ENCODE peak calls at places on chromosomes 5 and 9, in five cellular contexts. P, E, Q, L and F are unnamed samples.

GRCh38 chr5:8386889-8387288 is 517.9 kb downstream of the MTRR start:
- DNase-seq in P (no peak), E (no peak), Q (no peak), L (no peak), F (no peak)

GRCh38 chr5:115360036-115360685 is 63.7 kb upstream of the CCDC112 start:
- DNase-seq in P (no peak), E (no peak), Q (no peak), L (peak; percentile 60), F (no peak)

GRCh38 chr9:18544456-18544855 is 70.5 kb downstream of the ADAMTSL1 start:
- DNase-seq in P (peak; percentile 28), E (no peak), Q (no peak), L (peak; percentile 33), F (no peak)

GRCh38 chr9:71768388-71769174 is at the start of gene CEMIP2:
- DNase-seq in P (peak; percentile 93), E (peak; percentile 71), Q (peak; percentile 94), L (peak; percentile 79), F (peak; percentile 89)

GRCh38 chr9:99192786-99193465 is 28.8 kb downstream of the ALG2 start:
- DNase-seq in P (peak; percentile 6), E (no peak), Q (no peak), L (no peak), F (no peak)

GRCh38 chr5:96823060-96823459 is 15.3 kb upstream of the ERAP1 start:
- DNase-seq in P (no peak), E (no peak), Q (no peak), L (no peak), F (no peak)

GRCh38 chr5:32283061-32283460 is 29.7 kb downstream of the MTMR12 start:
- DNase-seq in P (no peak), E (no peak), Q (no peak), L (no peak), F (no peak)

GRCh38 chr9:85577353-85577952 is 164.3 kb downstream of the AGTPBP1 start:
- DNase-seq in P (no peak), E (no peak), Q (no peak), L (no peak), F (no peak)

GRCh38 chr5:169251685-169252084 is 49.3 kb downstream of the SLIT3 start:
- DNase-seq in P (no peak), E (no peak), Q (no peak), L (peak; percentile 82), F (no peak)

GRCh38 chr9:105678781-105679180 is 15.6 kb upstream of the TMEM38B start:
- DNase-seq in P (no peak), E (no peak), Q (no peak), L (no peak), F (no peak)

GRCh38 chr5:43110606-43111170 is 10.0 kb upstream of the ZNF131 start:
- DNase-seq in P (peak; percentile 8), E (no peak), Q (no peak), L (no peak), F (no peak)

GRCh38 chr9:122954253-122954691 is 13.5 kb downstream of the RABGAP1 start:
- DNase-seq in P (peak; percentile 44), E (no peak), Q (no peak), L (peak; percentile 71), F (no peak)

GRCh38 chr9:130451509-130452388 is 7.0 kb downstream of the ASS1 start:
- DNase-seq in P (peak; percentile 96), E (peak; percentile 71), Q (peak; percentile 83), L (peak; percentile 89), F (no peak)

GRCh38 chr5:14038341-14038959 is 94.0 kb upstream of the DNAH5 start:
- DNase-seq in P (peak; percentile 38), E (no peak), Q (no peak), L (peak; percentile 89), F (no peak)

GRCh38 chr5:79255786-79256557 is 20.0 kb downstream of the JMY start:
- DNase-seq in P (peak; percentile 69), E (no peak), Q (no peak), L (peak; percentile 5), F (no peak)

GRCh38 chr5:13783731-13784130 is 160.8 kb downstream of the DNAH5 start:
- DNase-seq in P (no peak), E (no peak), Q (no peak), L (no peak), F (no peak)

DNA sequence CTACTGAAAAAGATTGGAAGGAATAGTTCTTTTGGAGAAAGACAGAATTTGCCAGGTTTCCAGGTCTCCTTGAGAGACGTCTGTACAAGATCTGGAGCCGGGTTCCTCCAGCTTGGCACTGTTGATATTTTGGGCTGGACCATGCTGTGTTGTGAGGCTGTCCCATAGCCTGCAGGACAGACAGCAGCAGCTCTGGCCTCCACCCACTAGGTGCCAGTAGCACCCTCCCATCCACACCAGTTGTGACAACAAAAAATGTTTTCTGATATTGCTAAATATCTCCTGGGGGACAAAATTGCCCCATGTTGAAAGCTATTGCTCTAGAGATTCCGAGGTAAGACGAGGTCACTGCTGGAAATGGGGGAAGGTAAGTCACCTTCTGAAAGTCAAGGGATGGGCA is 287.7 kb upstream of the DAP start:
- DNase-seq in P (no peak), E (no peak), Q (no peak), L (no peak), F (no peak)
- TF ChIP-seq CTCF in P (no peak), E (no peak), Q (no peak), L (no peak), F (no peak)

GRCh38 chr9:127090341-127090985 is 32.0 kb downstream of the ANGPTL2 start:
- DNase-seq in P (no peak), E (no peak), Q (no peak), L (no peak), F (no peak)

GRCh38 chr9:127089639-127090081 is 32.8 kb downstream of the ANGPTL2 start:
- DNase-seq in P (no peak), E (no peak), Q (no peak), L (no peak), F (no peak)

GRCh38 chr9:127087836-127088235 is 34.6 kb downstream of the ANGPTL2 start:
- DNase-seq in P (no peak), E (no peak), Q (no peak), L (no peak), F (no peak)

GRCh38 chr9:127087411-127087810 is 35.0 kb downstream of the ANGPTL2 start:
- DNase-seq in P (no peak), E (no peak), Q (no peak), L (no peak), F (no peak)

DNA sequence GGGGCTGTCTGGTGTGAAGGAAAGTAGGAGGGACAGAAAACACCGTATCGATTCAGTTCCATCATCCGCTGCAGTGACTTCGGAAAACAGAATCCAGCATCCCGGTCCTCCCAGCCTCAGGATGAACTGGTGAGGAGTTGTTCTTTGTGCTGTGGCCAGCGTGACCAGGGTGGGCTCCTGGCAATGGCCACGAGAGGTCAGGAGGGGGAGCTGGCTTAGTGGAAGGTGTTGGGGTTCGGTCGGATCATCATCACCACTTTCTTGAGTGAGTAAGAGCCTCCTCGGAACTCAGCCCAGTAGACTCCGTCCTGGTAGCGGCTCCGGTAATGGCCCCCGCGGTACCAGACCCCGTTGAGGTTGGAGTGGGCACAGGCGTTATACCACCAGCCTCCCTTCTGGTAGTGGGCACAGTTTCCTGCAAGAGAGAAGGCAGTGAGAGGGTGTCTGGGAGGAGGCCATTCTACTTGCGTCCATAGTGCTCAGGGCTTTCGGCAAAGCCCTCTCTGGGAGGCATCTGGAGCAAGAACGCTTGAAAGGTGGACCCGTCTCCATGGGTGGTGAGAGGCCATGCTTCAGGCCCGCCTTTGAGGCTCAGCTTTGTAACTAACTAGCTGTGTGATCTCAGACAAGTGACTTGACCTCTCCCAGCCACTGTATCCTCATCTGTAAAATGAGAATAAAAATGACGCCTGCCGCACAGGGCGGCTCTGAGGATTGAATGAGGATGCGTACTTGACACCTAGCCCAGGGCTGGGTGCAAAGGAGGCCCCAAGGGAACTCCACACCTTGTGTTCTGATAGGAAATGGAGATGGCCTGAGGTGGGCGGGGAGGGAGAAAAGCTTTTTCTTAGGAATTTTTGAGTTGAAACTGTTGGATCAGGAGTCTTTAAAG is 33.5 kb downstream of the ANGPTL2 start:
- DNase-seq in P (no peak), E (no peak), Q (no peak), L (no peak), F (no peak)
- TF ChIP-seq CTCF in P (no peak), E (no peak), Q (no peak), L (no peak), F (no peak)

GRCh38 chr9:70466976-70467551 is 52.6 kb upstream of the KLF9 start:
- DNase-seq in P (peak; percentile 65), E (no peak), Q (no peak), L (peak; percentile 76), F (peak; percentile 57)

GRCh38 chr9:70465398-70465797 is 50.9 kb upstream of the KLF9 start:
- DNase-seq in P (no peak), E (no peak), Q (no peak), L (no peak), F (no peak)

GRCh38 chr9:70465904-70466303 is 51.4 kb upstream of the KLF9 start:
- DNase-seq in P (no peak), E (no peak), Q (no peak), L (no peak), F (no peak)

GRCh38 chr9:70463877-70464276 is 49.4 kb upstream of the KLF9 start:
- DNase-seq in P (no peak), E (no peak), Q (no peak), L (no peak), F (no peak)

GRCh38 chr9:70462300-70462699 is 47.8 kb upstream of the KLF9 start:
- DNase-seq in P (no peak), E (no peak), Q (no peak), L (no peak), F (no peak)
- TF ChIP-seq CTCF in P (no peak), E (no peak), Q (no peak), L (no peak), F (no peak)

GRCh38 chr9:87831159-87831558 is 51.5 kb upstream of the SPATA31E1 start:
- DNase-seq in P (no peak), E (no peak), Q (no peak), L (no peak), F (no peak)

GRCh38 chr9:87836951-87837715 is 45.5 kb upstream of the SPATA31E1 start:
- DNase-seq in P (no peak), E (no peak), Q (no peak), L (peak; percentile 16), F (no peak)

GRCh38 chr9:87830446-87830845 is 52.2 kb upstream of the SPATA31E1 start:
- DNase-seq in P (no peak), E (no peak), Q (no peak), L (no peak), F (no peak)

GRCh38 chr9:87829756-87830155 is 52.9 kb upstream of the SPATA31E1 start:
- DNase-seq in P (no peak), E (no peak), Q (no peak), L (peak; percentile 56), F (no peak)

DNA sequence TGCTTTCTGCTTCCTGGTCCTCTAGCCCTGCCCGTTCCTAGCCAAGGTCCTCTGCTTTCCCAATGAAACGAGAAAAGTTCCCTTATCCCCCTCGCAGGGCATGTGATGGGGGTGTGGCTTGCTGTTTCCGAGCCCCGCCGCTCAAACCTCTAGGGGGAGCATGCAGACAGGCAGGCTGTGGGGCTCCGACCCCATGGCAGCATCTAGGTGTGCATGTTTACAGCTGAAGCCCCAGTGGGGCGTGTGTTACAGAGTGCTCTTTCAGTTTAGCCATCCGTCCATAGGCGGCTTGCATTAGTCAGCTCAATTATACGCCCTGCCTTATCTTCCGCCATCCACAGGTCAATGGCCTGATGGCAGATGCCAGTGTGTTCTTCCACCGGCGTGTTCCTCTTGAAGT is 48.3 kb upstream of the SPATA31E1 start:
- DNase-seq in P (no peak), E (no peak), Q (no peak), L (no peak), F (no peak)
- TF ChIP-seq CTCF in P (no peak), E (no peak), Q (no peak), L (no peak), F (no peak)